ENCODE peak calls at places on chromosomes 12 and 14, in six cellular contexts. One of them, this sample, is unnamed.

GRCh38 chr12:65229441-65229840 is 49.0 kb upstream of the MSRB3 start:
- DNase-seq in kidney glomerular epithelial cell: no peak
- DNase-seq in astrocyte of the spinal cord: peak
- DNase-seq in LoVo: no peak
- DNase-seq in coronary artery: no peak
- DNase-seq in RPMI7951: peak
- DNase-seq in this sample: peak

GRCh38 chr14:22898302-22898894 is 15.4 kb downstream of the REM2 start:
- DNase-seq in kidney glomerular epithelial cell: peak
- DNase-seq in astrocyte of the spinal cord: peak
- DNase-seq in LoVo: no peak
- DNase-seq in coronary artery: no peak
- DNase-seq in RPMI7951: peak
- DNase-seq in this sample: peak

GRCh38 chr12:122981036-122981471 is 573 bp downstream of the ARL6IP4 start:
- DNase-seq in kidney glomerular epithelial cell: no peak
- DNase-seq in astrocyte of the spinal cord: no peak
- DNase-seq in LoVo: no peak
- DNase-seq in coronary artery: no peak
- DNase-seq in RPMI7951: no peak
- DNase-seq in this sample: peak

GRCh38 chr12:6945613-6946012 is 1.8 kb downstream of the C12orf57 start:
- DNase-seq in kidney glomerular epithelial cell: no peak
- DNase-seq in astrocyte of the spinal cord: no peak
- DNase-seq in LoVo: no peak
- DNase-seq in coronary artery: no peak
- DNase-seq in RPMI7951: no peak
- DNase-seq in this sample: no peak

GRCh38 chr12:123111498-123112165 is 39.3 kb downstream of the PITPNM2 start:
- DNase-seq in kidney glomerular epithelial cell: no peak
- DNase-seq in astrocyte of the spinal cord: peak
- DNase-seq in LoVo: no peak
- DNase-seq in coronary artery: no peak
- DNase-seq in RPMI7951: peak
- DNase-seq in this sample: peak

GRCh38 chr14:32468955-32469354 is 139.9 kb downstream of the AKAP6 start:
- DNase-seq in kidney glomerular epithelial cell: peak
- DNase-seq in astrocyte of the spinal cord: peak
- DNase-seq in LoVo: peak
- DNase-seq in coronary artery: no peak
- DNase-seq in RPMI7951: peak
- DNase-seq in this sample: peak

GRCh38 chr12:4833511-4833910 is 76.2 kb upstream of the KCNA1 start:
- DNase-seq in kidney glomerular epithelial cell: no peak
- DNase-seq in astrocyte of the spinal cord: no peak
- DNase-seq in LoVo: no peak
- DNase-seq in coronary artery: no peak
- DNase-seq in RPMI7951: no peak
- DNase-seq in this sample: no peak

GRCh38 chr12:96500686-96501085 is 11.3 kb downstream of the CFAP54 start:
- DNase-seq in kidney glomerular epithelial cell: no peak
- DNase-seq in astrocyte of the spinal cord: peak
- DNase-seq in LoVo: no peak
- DNase-seq in coronary artery: no peak
- DNase-seq in RPMI7951: peak
- DNase-seq in this sample: peak

GRCh38 chr12:128823916-128824839 is at the start of gene SLC15A4:
- DNase-seq in kidney glomerular epithelial cell: peak
- DNase-seq in astrocyte of the spinal cord: peak
- DNase-seq in LoVo: peak
- DNase-seq in coronary artery: peak
- DNase-seq in RPMI7951: peak
- DNase-seq in this sample: peak

GRCh38 chr12:94049718-94050117 is 98.7 kb upstream of the PLXNC1 start:
- DNase-seq in kidney glomerular epithelial cell: no peak
- DNase-seq in astrocyte of the spinal cord: no peak
- DNase-seq in LoVo: peak
- DNase-seq in coronary artery: no peak
- DNase-seq in RPMI7951: no peak
- DNase-seq in this sample: no peak

GRCh38 chr12:127780881-127781280 is 486.1 kb upstream of the TMEM132C start:
- DNase-seq in kidney glomerular epithelial cell: no peak
- DNase-seq in astrocyte of the spinal cord: no peak
- DNase-seq in LoVo: no peak
- DNase-seq in coronary artery: no peak
- DNase-seq in RPMI7951: no peak
- DNase-seq in this sample: no peak

GRCh38 chr12:111846016-111846415 is 4.0 kb downstream of the MAPKAPK5 start:
- DNase-seq in kidney glomerular epithelial cell: no peak
- DNase-seq in astrocyte of the spinal cord: no peak
- DNase-seq in LoVo: no peak
- DNase-seq in coronary artery: no peak
- DNase-seq in RPMI7951: no peak
- DNase-seq in this sample: peak

GRCh38 chr12:95574799-95575452 is 23.6 kb upstream of the USP44 start:
- DNase-seq in kidney glomerular epithelial cell: peak
- DNase-seq in astrocyte of the spinal cord: peak
- DNase-seq in LoVo: peak
- DNase-seq in coronary artery: no peak
- DNase-seq in RPMI7951: peak
- DNase-seq in this sample: peak

GRCh38 chr14:88551936-88552565 is 2.8 kb downstream of the PTPN21 start:
- DNase-seq in kidney glomerular epithelial cell: peak
- DNase-seq in astrocyte of the spinal cord: peak
- DNase-seq in LoVo: no peak
- DNase-seq in coronary artery: no peak
- DNase-seq in RPMI7951: peak
- DNase-seq in this sample: peak

GRCh38 chr14:82341386-82341785 is 807.7 kb upstream of the SEL1L start:
- DNase-seq in kidney glomerular epithelial cell: no peak
- DNase-seq in astrocyte of the spinal cord: no peak
- DNase-seq in LoVo: no peak
- DNase-seq in coronary artery: no peak
- DNase-seq in RPMI7951: no peak
- DNase-seq in this sample: no peak

GRCh38 chr14:36009643-36010042 is 166.9 kb downstream of the PTCSC3 start:
- DNase-seq in kidney glomerular epithelial cell: no peak
- DNase-seq in astrocyte of the spinal cord: no peak
- DNase-seq in LoVo: no peak
- DNase-seq in coronary artery: no peak
- DNase-seq in RPMI7951: no peak
- DNase-seq in this sample: no peak

GRCh38 chr12:88643685-88644084 is 63.4 kb upstream of the KITLG start:
- DNase-seq in kidney glomerular epithelial cell: no peak
- DNase-seq in astrocyte of the spinal cord: no peak
- DNase-seq in LoVo: no peak
- DNase-seq in coronary artery: no peak
- DNase-seq in RPMI7951: no peak
- DNase-seq in this sample: no peak

GRCh38 chr12:49885118-49885517 is 18.6 kb downstream of the FAIM2 start:
- DNase-seq in kidney glomerular epithelial cell: no peak
- DNase-seq in astrocyte of the spinal cord: no peak
- DNase-seq in LoVo: no peak
- DNase-seq in coronary artery: no peak
- DNase-seq in RPMI7951: no peak
- DNase-seq in this sample: no peak

GRCh38 chr14:91858536-91859275 is 8.6 kb downstream of the TC2N start:
- DNase-seq in kidney glomerular epithelial cell: peak
- DNase-seq in astrocyte of the spinal cord: peak
- DNase-seq in LoVo: peak
- DNase-seq in coronary artery: no peak
- DNase-seq in RPMI7951: peak
- DNase-seq in this sample: peak